ENCODE peak calls at places on chromosomes 5 and 9, in four cellular contexts. One of them, this sample, is unnamed.

GRCh38 chr9:131593936-131594665 is 48.8 kb downstream of the PRRT1B start:
- DNase-seq in adrenal gland: no peak
- DNase-seq in esophagus squamous epithelium: no peak
- DNase-seq in body of pancreas: no peak
- DNase-seq in this sample: no peak

GRCh38 chr5:132259061-132259851 is 1.8 kb downstream of the PDLIM4 start:
- DNase-seq in esophagus squamous epithelium: no peak
- DNase-seq in body of pancreas: peak; percentile 52
- DNase-seq in adrenal gland: no peak
- DNase-seq in this sample: peak; percentile 93

GRCh38 chr5:17235736-17236330 is 18.4 kb downstream of the BASP1 start:
- DNase-seq in esophagus squamous epithelium: no peak
- DNase-seq in adrenal gland: no peak
- DNase-seq in body of pancreas: no peak
- DNase-seq in this sample: no peak

GRCh38 chr9:109192732-109193361 is 25.8 kb upstream of the FRRS1L start:
- DNase-seq in adrenal gland: peak; percentile 42
- DNase-seq in esophagus squamous epithelium: no peak
- DNase-seq in body of pancreas: peak; percentile 59
- DNase-seq in this sample: peak; percentile 52

GRCh38 chr5:80341376-80341775 is 21.6 kb downstream of the SPZ1 start:
- DNase-seq in adrenal gland: no peak
- DNase-seq in body of pancreas: no peak
- DNase-seq in esophagus squamous epithelium: no peak
- DNase-seq in this sample: no peak

GRCh38 chr5:126460977-126461376 is 37.8 kb downstream of the GRAMD2B start:
- DNase-seq in body of pancreas: no peak
- DNase-seq in adrenal gland: no peak
- DNase-seq in esophagus squamous epithelium: no peak
- DNase-seq in this sample: no peak

GRCh38 chr5:59037453-59038168 is 454.7 kb downstream of the RAB3C start:
- DNase-seq in esophagus squamous epithelium: no peak
- DNase-seq in adrenal gland: no peak
- DNase-seq in body of pancreas: no peak
- DNase-seq in this sample: no peak

GRCh38 chr5:95760291-95761191 is 29.4 kb downstream of the RHOBTB3 start:
- DNase-seq in esophagus squamous epithelium: no peak
- DNase-seq in body of pancreas: no peak
- DNase-seq in adrenal gland: no peak
- DNase-seq in this sample: no peak

GRCh38 chr9:112061152-112061740 is 113.9 kb downstream of the SUSD1 start:
- DNase-seq in body of pancreas: peak; percentile 49
- DNase-seq in esophagus squamous epithelium: peak; percentile 36
- DNase-seq in adrenal gland: peak; percentile 75
- DNase-seq in this sample: peak; percentile 73

GRCh38 chr9:135016876-135017275 is 70.6 kb upstream of the OLFM1 start:
- DNase-seq in adrenal gland: no peak
- DNase-seq in body of pancreas: no peak
- DNase-seq in esophagus squamous epithelium: no peak
- DNase-seq in this sample: no peak

GRCh38 chr5:56211298-56211865 is 21.7 kb downstream of the ANKRD55 start:
- DNase-seq in adrenal gland: peak; percentile 45
- DNase-seq in esophagus squamous epithelium: no peak
- DNase-seq in body of pancreas: peak; percentile 45
- DNase-seq in this sample: no peak

GRCh38 chr5:56206126-56206525 is 27.0 kb downstream of the ANKRD55 start:
- DNase-seq in adrenal gland: no peak
- DNase-seq in esophagus squamous epithelium: no peak
- DNase-seq in body of pancreas: no peak
- DNase-seq in this sample: no peak

GRCh38 chr5:56212127-56212879 is 20.8 kb downstream of the ANKRD55 start:
- DNase-seq in adrenal gland: no peak
- DNase-seq in esophagus squamous epithelium: no peak
- DNase-seq in body of pancreas: no peak
- DNase-seq in this sample: no peak

GRCh38 chr5:56208681-56209080 is 24.4 kb downstream of the ANKRD55 start:
- DNase-seq in adrenal gland: no peak
- DNase-seq in body of pancreas: no peak
- DNase-seq in esophagus squamous epithelium: no peak
- DNase-seq in this sample: no peak

GRCh38 chr5:56207537-56207936 is 25.6 kb downstream of the ANKRD55 start:
- DNase-seq in body of pancreas: no peak
- DNase-seq in esophagus squamous epithelium: no peak
- DNase-seq in adrenal gland: no peak
- DNase-seq in this sample: no peak
- H3K4me3 ChIP-seq in body of pancreas: no peak overlapping the region
- H3K4me3 ChIP-seq in esophagus squamous epithelium: no peak overlapping the region
- H3K4me3 ChIP-seq in adrenal gland: no peak overlapping the region
- H3K4me3 ChIP-seq in this sample: no peak overlapping the region

GRCh38 chr9:20642045-20642444 is 19.7 kb upstream of the MLLT3 start:
- DNase-seq in adrenal gland: no peak
- DNase-seq in body of pancreas: no peak
- DNase-seq in esophagus squamous epithelium: no peak
- DNase-seq in this sample: no peak

GRCh38 chr9:20634895-20635294 is 12.6 kb upstream of the MLLT3 start:
- DNase-seq in adrenal gland: no peak
- DNase-seq in esophagus squamous epithelium: no peak
- DNase-seq in body of pancreas: no peak
- DNase-seq in this sample: no peak

GRCh38 chr9:20636883-20637440 is 14.7 kb upstream of the MLLT3 start:
- DNase-seq in adrenal gland: no peak
- DNase-seq in body of pancreas: no peak
- DNase-seq in esophagus squamous epithelium: no peak
- DNase-seq in this sample: no peak

GRCh38 chr9:20640331-20641187 is 18.3 kb upstream of the MLLT3 start:
- DNase-seq in adrenal gland: peak; percentile 73
- DNase-seq in body of pancreas: peak; percentile 66
- DNase-seq in esophagus squamous epithelium: no peak
- DNase-seq in this sample: peak; percentile 21
- TF ChIP-seq POLR2A in adrenal gland: no peak
- TF ChIP-seq POLR2A in body of pancreas: no peak
- TF ChIP-seq POLR2A in esophagus squamous epithelium: no peak
- TF ChIP-seq POLR2A in this sample: no peak

GRCh38 chr9:36033788-36034187 is 2.9 kb upstream of the RECK start:
- DNase-seq in esophagus squamous epithelium: no peak
- DNase-seq in adrenal gland: no peak
- DNase-seq in body of pancreas: no peak
- DNase-seq in this sample: no peak
- TF ChIP-seq CTCF in esophagus squamous epithelium: no peak
- TF ChIP-seq CTCF in adrenal gland: no peak
- TF ChIP-seq CTCF in body of pancreas: no peak
- TF ChIP-seq CTCF in this sample: no peak

DNA sequence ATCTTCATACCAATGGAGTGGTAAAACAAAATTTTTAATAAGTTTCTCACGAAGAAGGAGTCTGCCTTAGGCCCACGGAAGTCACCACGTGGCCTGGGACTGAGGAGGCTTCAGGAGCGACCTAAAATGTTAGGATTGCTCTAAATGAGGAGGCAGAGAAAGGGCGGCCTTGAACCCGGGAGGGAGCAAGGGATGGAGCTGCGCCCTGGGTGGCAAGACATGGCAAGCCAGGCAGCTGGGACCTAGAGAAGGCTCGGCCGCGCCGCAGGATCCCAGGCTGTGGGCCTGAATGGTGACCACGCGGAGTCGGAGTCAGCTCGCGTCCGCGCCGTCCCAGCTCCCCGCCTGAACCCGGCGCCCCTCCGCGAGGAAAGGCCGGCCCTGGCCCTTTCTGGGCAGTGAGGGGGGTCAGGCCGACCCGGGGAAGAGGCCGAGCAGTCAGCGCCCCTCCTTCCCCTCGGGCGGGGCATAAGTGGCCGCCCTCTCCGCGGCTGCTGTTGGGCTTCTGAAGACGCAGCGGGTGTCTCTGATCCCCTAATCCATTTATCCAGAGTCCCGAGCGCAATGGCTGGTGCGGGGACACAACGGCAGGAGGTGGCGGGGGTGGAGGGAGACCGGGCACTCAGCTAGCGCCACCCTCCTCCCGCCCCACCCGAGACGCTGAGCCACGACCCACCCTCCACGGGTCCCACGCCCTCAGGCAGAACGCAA is 10.6 kb downstream of the IRX1 start:
- DNase-seq in adrenal gland: no peak
- DNase-seq in esophagus squamous epithelium: no peak
- DNase-seq in body of pancreas: no peak
- DNase-seq in this sample: no peak
- H3K4me3 ChIP-seq in adrenal gland: no peak overlapping the region
- H3K4me3 ChIP-seq in esophagus squamous epithelium: no peak overlapping the region
- H3K4me3 ChIP-seq in body of pancreas: no peak overlapping the region
- H3K4me3 ChIP-seq in this sample: no peak overlapping the region

GRCh38 chr9:34179528-34180138 is 790 bp downstream of the UBAP1 start:
- DNase-seq in body of pancreas: no peak
- DNase-seq in adrenal gland: no peak
- DNase-seq in esophagus squamous epithelium: no peak
- DNase-seq in this sample: no peak
- TF ChIP-seq POLR2A in body of pancreas: no peak
- TF ChIP-seq POLR2A in adrenal gland: no peak
- TF ChIP-seq POLR2A in esophagus squamous epithelium: no peak
- TF ChIP-seq POLR2A in this sample: no peak

DNA sequence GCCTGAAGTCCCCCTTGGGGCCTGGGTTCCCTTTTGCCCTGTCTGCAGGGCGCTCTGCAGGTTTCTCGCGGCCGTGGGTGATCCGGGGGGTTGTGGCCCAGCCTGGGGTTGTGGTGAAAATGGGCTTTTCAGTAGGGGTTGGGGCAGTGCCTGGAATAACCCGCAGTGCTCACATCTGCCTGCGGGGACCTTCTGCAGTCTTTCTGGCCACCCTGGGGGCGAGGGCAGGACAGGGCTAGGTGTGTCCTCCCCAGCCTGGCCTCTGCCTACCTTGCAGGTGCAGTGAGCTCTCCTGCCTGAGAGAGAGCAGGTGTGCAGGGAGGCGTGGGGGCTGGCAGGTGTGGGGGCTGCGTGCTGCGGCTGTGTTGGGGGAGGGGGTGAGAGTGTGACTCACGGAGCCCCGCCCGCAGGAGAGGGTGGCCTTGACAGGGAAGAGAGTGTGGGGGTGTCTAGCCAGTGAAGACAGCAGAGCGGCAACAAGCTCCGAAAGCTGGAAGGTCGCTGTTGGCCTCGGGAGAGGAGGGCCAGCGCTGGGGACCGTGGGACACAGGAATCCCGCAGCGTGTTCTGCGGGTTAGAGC is 131.4 kb downstream of the MRPL36 start:
- DNase-seq in esophagus squamous epithelium: no peak
- DNase-seq in body of pancreas: peak; percentile 69
- DNase-seq in adrenal gland: peak; percentile 69
- DNase-seq in this sample: peak; percentile 10
- TF ChIP-seq CTCF in esophagus squamous epithelium: no peak
- TF ChIP-seq CTCF in body of pancreas: no peak
- TF ChIP-seq CTCF in adrenal gland: no peak
- TF ChIP-seq CTCF in this sample: no peak

GRCh38 chr9:107637421-107638420 is 148.2 kb upstream of the KLF4 start:
- DNase-seq in adrenal gland: peak; percentile 96
- DNase-seq in body of pancreas: peak; percentile 83
- DNase-seq in esophagus squamous epithelium: peak; percentile 40
- DNase-seq in this sample: peak; percentile 95
- H3K4me3 ChIP-seq in adrenal gland: peak overlapping the region; percentile 64
- H3K4me3 ChIP-seq in body of pancreas: peak overlapping the region; percentile 7
- H3K4me3 ChIP-seq in esophagus squamous epithelium: peak overlapping the region; percentile 28
- H3K4me3 ChIP-seq in this sample: no peak overlapping the region

GRCh38 chr5:149341846-149342245 is 3.5 kb upstream of the GRPEL2 start:
- DNase-seq in adrenal gland: no peak
- DNase-seq in body of pancreas: no peak
- DNase-seq in esophagus squamous epithelium: no peak
- DNase-seq in this sample: no peak

GRCh38 chr5:149348463-149348862 is 3.2 kb downstream of the GRPEL2 start:
- DNase-seq in adrenal gland: no peak
- DNase-seq in esophagus squamous epithelium: no peak
- DNase-seq in body of pancreas: no peak
- DNase-seq in this sample: no peak

GRCh38 chr5:149349382-149349781 is 4.1 kb downstream of the GRPEL2 start:
- DNase-seq in adrenal gland: no peak
- DNase-seq in body of pancreas: no peak
- DNase-seq in esophagus squamous epithelium: no peak
- DNase-seq in this sample: no peak

GRCh38 chr5:149345892-149346222 is 558 bp downstream of the GRPEL2 start:
- DNase-seq in body of pancreas: no peak
- DNase-seq in adrenal gland: no peak
- DNase-seq in esophagus squamous epithelium: no peak
- DNase-seq in this sample: no peak

GRCh38 chr5:149345147-149345891 is at the start of gene GRPEL2:
- DNase-seq in body of pancreas: peak; percentile 94
- DNase-seq in adrenal gland: peak; percentile 96
- DNase-seq in esophagus squamous epithelium: peak; percentile 58
- DNase-seq in this sample: peak; percentile 94
- TF ChIP-seq POLR2A in body of pancreas: no peak
- TF ChIP-seq POLR2A in adrenal gland: peak; percentile 47
- TF ChIP-seq POLR2A in esophagus squamous epithelium: no peak
- TF ChIP-seq POLR2A in this sample: no peak